ENCODE peak calls at places on chromosomes 2 and 18, in seven cellular contexts. H is MM.1S, Q is colonic mucosa, R is cardiac muscle cell, D is heart left ventricle, S is suprapubic skin, J is endothelial cell. M is an unnamed sample.

GRCh38 chr18:36692909-36693308 is 135.9 kb downstream of the TPGS2 start:
- DNase-seq in H (no peak), Q (no peak), R (no peak), D (no peak), S (no peak), J (no peak), M (no peak)

GRCh38 chr18:76955529-76956170 is 133.3 kb downstream of the ZNF236 start:
- DNase-seq in H (no peak), Q (peak; percentile 42), R (no peak), D (no peak), S (no peak), J (no peak), M (no peak)

GRCh38 chr2:158973511-158973956 is 5.1 kb downstream of the TANC1 start:
- DNase-seq in H (no peak), Q (no peak), R (no peak), D (no peak), S (no peak), J (no peak), M (no peak)

GRCh38 chr18:48547456-48548403 is 8.9 kb downstream of the CTIF start:
- DNase-seq in H (no peak), Q (no peak), R (no peak), D (no peak), S (peak; percentile 68), J (no peak), M (no peak)

GRCh38 chr18:10050956-10051355 is 137.1 kb downstream of the VAPA start:
- DNase-seq in H (no peak), Q (no peak), R (no peak), D (no peak), S (no peak), J (no peak), M (no peak)

GRCh38 chr2:85524567-85524923 is 14.4 kb upstream of the MAT2A start:
- DNase-seq in H (no peak), Q (no peak), R (no peak), D (no peak), S (peak; percentile 42), J (no peak), M (no peak)

GRCh38 chr2:195769975-195770374 is 112.9 kb downstream of the SLC39A10 start:
- DNase-seq in H (no peak), Q (no peak), R (no peak), D (no peak), S (no peak), J (no peak), M (no peak)

GRCh38 chr18:63586966-63587365 is at the start of gene SERPINB13:
- DNase-seq in H (no peak), Q (no peak), R (no peak), D (no peak), S (no peak), J (no peak), M (no peak)

GRCh38 chr2:3184167-3184566 is 193.5 kb downstream of the EIPR1 start:
- DNase-seq in H (no peak), Q (no peak), R (no peak), D (no peak), S (no peak), J (no peak), M (no peak)

GRCh38 chr2:231917280-231918088 is 8.7 kb downstream of the NPPC start:
- DNase-seq in H (no peak), Q (no peak), R (no peak), D (peak; percentile 59), S (no peak), J (no peak), M (no peak)

GRCh38 chr2:49224426-49225010 is 70.2 kb upstream of the FSHR start:
- DNase-seq in H (no peak), Q (no peak), R (no peak), D (no peak), S (no peak), J (no peak), M (no peak)

GRCh38 chr18:33101316-33101715 is 328.5 kb upstream of the KLHL14 start:
- DNase-seq in H (no peak), Q (no peak), R (no peak), D (no peak), S (no peak), J (no peak), M (no peak)

GRCh38 chr2:172951554-172951953 is 124.1 kb upstream of the MAP3K20 start:
- DNase-seq in H (no peak), Q (no peak), R (no peak), D (no peak), S (no peak), J (no peak), M (no peak)

GRCh38 chr2:105518897-105519296 is 120.0 kb upstream of the FHL2 start:
- DNase-seq in H (no peak), Q (no peak), R (peak; percentile 52), D (no peak), S (no peak), J (no peak), M (no peak)

GRCh38 chr18:8912348-8913057 is 190.0 kb upstream of the NDUFV2 start:
- DNase-seq in H (no peak), Q (no peak), R (peak; percentile 0), D (no peak), S (no peak), J (no peak), M (no peak)

GRCh38 chr2:81481994-81482368 is 1177.4 kb upstream of the LRRTM1 start:
- DNase-seq in H (no peak), Q (no peak), R (no peak), D (no peak), S (no peak), J (no peak), M (no peak)

GRCh38 chr2:5696351-5696740 is 4.2 kb downstream of the SOX11 start:
- DNase-seq in H (peak; percentile 37), Q (no peak), R (peak; percentile 64), D (no peak), S (no peak), J (peak; percentile 47), M (no peak)

GRCh38 chr2:41867553-41867952 is 180.3 kb upstream of the PKDCC start:
- DNase-seq in H (peak; percentile 24), Q (no peak), R (no peak), D (no peak), S (no peak), J (no peak), M (no peak)

GRCh38 chr2:231378028-231378722 is 17.3 kb upstream of the B3GNT7 start:
- DNase-seq in H (no peak), Q (peak; percentile 78), R (no peak), D (no peak), S (no peak), J (no peak), M (no peak)

GRCh38 chr2:111100765-111101162 is 19.9 kb upstream of the BCL2L11 start:
- DNase-seq in H (peak; percentile 81), Q (no peak), R (no peak), D (no peak), S (no peak), J (no peak), M (no peak)

GRCh38 chr2:191166111-191166755 is 15.4 kb upstream of the STAT4 start:
- DNase-seq in H (no peak), Q (no peak), R (peak; percentile 71), D (no peak), S (no peak), J (no peak), M (no peak)

GRCh38 chr2:27093430-27094352 is 7.1 kb downstream of the KHK start:
- DNase-seq in H (no peak), Q (no peak), R (no peak), D (no peak), S (no peak), J (no peak), M (no peak)

GRCh38 chr18:8515142-8515865 is 93.9 kb upstream of the RAB12 start:
- DNase-seq in H (no peak), Q (no peak), R (no peak), D (no peak), S (no peak), J (no peak), M (no peak)

GRCh38 chr2:226699321-226699720 is 100.3 kb downstream of the IRS1 start:
- DNase-seq in H (no peak), Q (peak; percentile 20), R (no peak), D (peak; percentile 82), S (peak; percentile 68), J (no peak), M (no peak)

GRCh38 chr2:124018894-124019293 is 6.2 kb upstream of the CNTNAP5 start:
- DNase-seq in H (no peak), Q (no peak), R (no peak), D (no peak), S (no peak), J (peak; percentile 14), M (no peak)
- TF ChIP-seq CTCF in H (no peak), Q (no peak), R (peak; percentile 47), D (no peak), S (no peak), J (peak; percentile 49), M (no peak)

DNA sequence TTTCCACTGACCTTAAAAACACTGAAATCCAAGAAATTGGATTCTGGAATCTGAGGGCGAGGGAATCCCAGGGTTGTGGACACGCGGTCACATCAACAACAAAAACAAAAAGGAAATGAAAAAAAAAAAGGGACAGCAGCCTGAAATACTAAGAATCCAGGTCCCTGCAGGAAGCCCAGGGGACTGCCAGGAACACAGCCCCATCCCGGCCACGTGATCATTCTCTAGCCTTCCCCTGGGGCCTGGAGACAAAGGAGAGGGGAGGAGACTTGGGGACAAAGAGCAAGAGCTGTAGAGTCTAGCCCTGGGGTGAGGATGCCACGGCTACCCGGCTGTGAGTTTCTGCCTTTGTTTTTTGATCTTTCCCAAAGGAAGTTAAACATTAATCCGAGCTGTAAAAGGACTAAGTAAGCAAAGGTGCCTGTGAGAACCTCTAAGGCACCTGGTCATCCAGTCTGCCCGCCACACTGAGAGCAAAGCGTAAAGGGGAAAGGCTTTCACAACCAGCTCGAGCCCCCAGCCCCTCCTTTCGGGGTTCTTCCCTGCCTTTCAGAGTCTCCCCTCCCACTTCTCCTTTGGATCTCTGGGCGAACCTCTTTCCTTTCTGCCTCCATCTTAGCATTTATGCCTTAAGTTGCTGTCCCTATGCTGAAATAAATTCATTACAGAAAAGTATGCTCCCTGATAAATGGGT is 57.9 kb upstream of the MSH2 start:
- DNase-seq in H (no peak), Q (peak; percentile 95), R (peak; percentile 80), D (peak; percentile 69), S (peak; percentile 74), J (peak; percentile 87), M (no peak)
- TF ChIP-seq CTCF in H (no peak), Q (peak; percentile 16), R (no peak), D (no peak), S (no peak), J (no peak), M (no peak)

GRCh38 chr2:68828887-68829708 is 42.1 kb downstream of the BMP10 start:
- DNase-seq in H (peak; percentile 56), Q (peak; percentile 97), R (peak; percentile 73), D (peak; percentile 97), S (peak; percentile 96), J (peak; percentile 12), M (peak; percentile 53)
- TF ChIP-seq CTCF in H (no peak), Q (no peak), R (no peak), D (no peak), S (no peak), J (no peak), M (no peak)

DNA sequence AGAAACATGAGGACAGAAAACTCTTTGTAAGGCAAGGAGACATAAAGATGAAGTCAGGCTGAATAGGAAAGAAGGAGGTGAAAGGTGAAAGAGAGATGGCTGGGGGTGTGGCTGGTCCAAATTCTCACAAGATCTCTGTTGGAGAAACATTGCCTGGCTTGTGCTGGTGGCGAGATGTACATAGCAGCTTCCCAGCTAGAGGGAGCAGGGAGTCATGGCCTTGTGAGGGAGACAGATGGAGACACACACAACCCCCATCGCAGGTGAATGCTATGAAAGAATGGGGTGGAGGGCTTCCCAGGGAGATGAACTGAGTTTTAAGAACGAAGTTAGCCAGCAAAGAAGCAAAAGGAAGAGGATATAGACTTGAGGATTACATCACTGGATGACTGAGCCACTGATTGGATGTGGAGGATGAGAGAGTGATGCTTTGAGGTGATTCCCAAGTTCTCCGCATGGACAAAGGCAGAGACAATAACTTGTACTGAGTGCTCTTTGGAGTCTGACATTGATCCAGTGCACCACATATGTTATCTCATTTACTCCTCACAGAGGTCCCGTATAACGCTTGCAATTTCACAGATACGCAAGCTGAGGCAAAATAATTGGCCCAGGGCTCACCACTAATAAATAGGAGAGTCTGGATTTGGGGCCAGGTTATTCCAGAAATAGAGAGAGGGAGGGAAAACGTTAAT is 3.6 kb upstream of the EMX1 start:
- DNase-seq in H (no peak), Q (no peak), R (no peak), D (no peak), S (peak; percentile 40), J (no peak), M (no peak)
- TF ChIP-seq CTCF in H (no peak), Q (no peak), R (peak; percentile 18), D (no peak), S (no peak), J (no peak), M (no peak)

M was measured in natural killer cell.